ENCODE peak calls at places on chromosomes 6 and 20, in ten cellular contexts. S is lung microvascular endothelial cell; I is activated CD8-positive, alpha-beta memory T cell treated with anti-CD3 and anti-CD28 coated beads for 4 hours; N is RPMI8226; Q is type B pancreatic cell; Z is colonic mucosa; L is HT1080; V is activated gamma-delta T cell treated with anti-CD3 and anti-CD28 coated beads, Interleukin-2, amount 50 U/mL, for 16 hours; U is Kasumi-1; T is HS-27A. F is an unnamed sample.

GRCh38 chr6:168410035-168410434 is 30.9 kb upstream of the SMOC2 start:
- DNase-seq in S (no peak), I (no peak), N (no peak), Q (no peak), Z (no peak), L (no peak), V (no peak), U (no peak), T (no peak), F (no peak)

GRCh38 chr20:6708010-6708409 is 59.5 kb upstream of the BMP2 start:
- DNase-seq in S (peak; percentile 32), I (no peak), N (no peak), Q (no peak), Z (peak; percentile 84), L (peak; percentile 28), V (no peak), U (no peak), T (no peak), F (no peak)

GRCh38 chr20:18412202-18412901 is 54.5 kb downstream of the DZANK1 start:
- DNase-seq in S (no peak), I (no peak), N (no peak), Q (no peak), Z (no peak), L (no peak), V (no peak), U (peak; percentile 33), T (no peak), F (no peak)

GRCh38 chr6:35429463-35429862 is 22.7 kb upstream of the FANCE start:
- DNase-seq in S (no peak), I (no peak), N (no peak), Q (no peak), Z (no peak), L (no peak), V (no peak), U (no peak), T (no peak), F (no peak)

GRCh38 chr6:33316603-33317417 is 734 bp downstream of the ZBTB22 start:
- DNase-seq in S (no peak), I (no peak), N (no peak), Q (no peak), Z (no peak), L (no peak), V (no peak), U (no peak), T (no peak), F (no peak)

GRCh38 chr20:14778096-14778495 is 440.7 kb upstream of the FLRT3 start:
- DNase-seq in S (no peak), I (no peak), N (no peak), Q (no peak), Z (no peak), L (no peak), V (no peak), U (no peak), T (no peak), F (no peak)

GRCh38 chr20:25525295-25525694 is 60.0 kb downstream of the NINL start:
- DNase-seq in S (no peak), I (no peak), N (no peak), Q (no peak), Z (no peak), L (no peak), V (no peak), U (no peak), T (no peak), F (no peak)

GRCh38 chr6:39171489-39172376 is 56.7 kb upstream of the SAYSD1 start:
- DNase-seq in S (no peak), I (no peak), N (no peak), Q (no peak), Z (no peak), L (no peak), V (no peak), U (no peak), T (no peak), F (peak; percentile 59)

GRCh38 chr6:154219250-154219649 is 137.4 kb downstream of the IPCEF1 start:
- DNase-seq in S (no peak), I (no peak), N (no peak), Q (no peak), Z (no peak), L (no peak), V (no peak), U (no peak), T (no peak), F (no peak)

GRCh38 chr6:128005009-128005408 is 104.2 kb upstream of the THEMIS start:
- DNase-seq in S (peak; percentile 39), I (no peak), N (no peak), Q (no peak), Z (no peak), L (peak; percentile 23), V (no peak), U (no peak), T (peak; percentile 15), F (no peak)

GRCh38 chr6:158185729-158186456 is 17.7 kb downstream of the GTF2H5 start:
- DNase-seq in S (no peak), I (no peak), N (no peak), Q (no peak), Z (no peak), L (peak; percentile 34), V (no peak), U (no peak), T (no peak), F (no peak)

GRCh38 chr6:11727995-11728961 is 50.3 kb downstream of the ADTRP start:
- DNase-seq in S (no peak), I (no peak), N (peak; percentile 91), Q (no peak), Z (no peak), L (no peak), V (no peak), U (no peak), T (no peak), F (no peak)

GRCh38 chr20:48329676-48330644 is 497.8 kb downstream of the PREX1 start:
- DNase-seq in S (peak; percentile 36), I (no peak), N (no peak), Q (no peak), Z (no peak), L (no peak), V (no peak), U (no peak), T (no peak), F (no peak)

GRCh38 chr6:12356983-12357972 is 67.1 kb downstream of the EDN1 start:
- DNase-seq in S (no peak), I (no peak), N (peak; percentile 81), Q (no peak), Z (no peak), L (no peak), V (no peak), U (no peak), T (no peak), F (no peak)

GRCh38 chr20:49481116-49481515 is 1.4 kb downstream of the KCNB1 start:
- DNase-seq in S (no peak), I (no peak), N (no peak), Q (no peak), Z (no peak), L (no peak), V (no peak), U (no peak), T (no peak), F (no peak)

GRCh38 chr6:97591955-97592354 is 308.9 kb upstream of the MMS22L start:
- DNase-seq in S (no peak), I (no peak), N (no peak), Q (no peak), Z (no peak), L (no peak), V (no peak), U (no peak), T (no peak), F (no peak)

GRCh38 chr6:135403584-135403983 is 94.0 kb downstream of the AHI1 start:
- DNase-seq in S (peak; percentile 51), I (no peak), N (no peak), Q (no peak), Z (no peak), L (no peak), V (no peak), U (no peak), T (no peak), F (no peak)

GRCh38 chr6:33731751-33732282 is 14.9 kb downstream of the IP6K3 start:
- DNase-seq in S (no peak), I (no peak), N (no peak), Q (no peak), Z (no peak), L (no peak), V (no peak), U (no peak), T (no peak), F (no peak)

GRCh38 chr6:20608371-20608770 is 74.1 kb downstream of the CDKAL1 start:
- DNase-seq in S (no peak), I (no peak), N (no peak), Q (no peak), Z (no peak), L (no peak), V (no peak), U (peak; percentile 6), T (no peak), F (no peak)

GRCh38 chr6:129516787-129517186 is 193.2 kb downstream of the ARHGAP18 start:
- DNase-seq in S (no peak), I (no peak), N (no peak), Q (no peak), Z (no peak), L (no peak), V (no peak), U (no peak), T (no peak), F (no peak)

F was measured in suprapubic skin.